ENCODE peak calls at places on chromosome X, in four cellular contexts. U is HFF-Myc, E is KG1, I is colonic mucosa. M is an unnamed sample.

GRCh38 chrX:147884958-147885357 is 26.8 kb upstream of the FMR1 start:
- DNase-seq in E (no peak), U (no peak), I (no peak), M (no peak)

GRCh38 chrX:151974336-151975227 is at the start of gene GABRE:
- DNase-seq in U (no peak), E (no peak), I (peak; percentile 74), M (peak; percentile 13)

GRCh38 chrX:122268353-122268752 is 915.7 kb upstream of the GRIA3 start:
- DNase-seq in U (no peak), E (no peak), I (no peak), M (no peak)

GRCh38 chrX:101291204-101291603 is at the start of gene TAF7L:
- DNase-seq in I (no peak), U (no peak), E (no peak), M (no peak)

GRCh38 chrX:119516157-119516702 is 48.0 kb downstream of the SLC25A5 start:
- DNase-seq in E (no peak), I (peak; percentile 40), U (peak; percentile 32), M (peak; percentile 74)

GRCh38 chrX:15301924-15302323 is 13.5 kb downstream of the ASB11 start:
- DNase-seq in U (no peak), E (no peak), I (peak; percentile 24), M (no peak)

GRCh38 chrX:23514082-23514481 is 153.2 kb upstream of the PRDX4 start:
- DNase-seq in E (no peak), U (no peak), I (no peak), M (no peak)

GRCh38 chrX:150227321-150227860 is 135.7 kb upstream of the MAMLD1 start:
- DNase-seq in E (no peak), U (no peak), I (peak; percentile 1), M (no peak)

M was measured in COLO829.